ENCODE peak calls at places on chromosomes 12 and 14, in seven cellular contexts. D is adrenal gland, X is HCT116, F is left ventricle myocardium inferior, J is GM23338, G is ovary, C is testis. S is an unnamed sample. For H3K4me1, the result is how much of the 10 kb centered on the place peaks cover.

GRCh38 chr14:99691111-99691885 is 7.2 kb downstream of the CYP46A1 start:
- DNase-seq in D (no peak), X (no peak), F (no peak), J (no peak), G (no peak), C (no peak), S (no peak)

GRCh38 chr14:73428354-73428824 is 30.0 kb downstream of the NUMB start:
- DNase-seq in D (no peak), X (no peak), F (no peak), J (no peak), G (no peak), C (no peak), S (no peak)

GRCh38 chr12:54038760-54039414 is 6.0 kb downstream of the HOXC5 start:
- DNase-seq in D (no peak), X (no peak), F (no peak), J (no peak), G (peak), C (no peak), S (no peak)

GRCh38 chr12:105736498-105736897 is 402.3 kb downstream of the NUAK1 start:
- DNase-seq in D (no peak), X (no peak), F (no peak), J (no peak), G (no peak), C (no peak), S (no peak)

GRCh38 chr12:3142386-3142785 is 65.2 kb downstream of the TSPAN9 start:
- DNase-seq in D (no peak), X (no peak), F (no peak), J (no peak), G (no peak), C (no peak), S (no peak)

GRCh38 chr12:124517260-124518050 is 50.0 kb downstream of the NCOR2 start:
- DNase-seq in D (peak), X (no peak), F (peak), J (no peak), G (peak), C (peak), S (no peak)

GRCh38 chr12:63826002-63826585 is 18.4 kb upstream of the SRGAP1 start:
- DNase-seq in D (peak), X (peak), F (no peak), J (peak), G (no peak), C (no peak), S (peak)

GRCh38 chr12:52522346-52523011 is 2.3 kb upstream of the KRT5 start:
- DNase-seq in D (no peak), X (peak), F (no peak), J (no peak), G (no peak), C (no peak), S (no peak)

GRCh38 chr14:20818861-20819260 is 16.2 kb upstream of the RNASE1 start:
- DNase-seq in D (no peak), X (no peak), F (no peak), J (peak), G (no peak), C (no peak), S (no peak)

GRCh38 chr14:50497351-50497750 is 35.0 kb downstream of the MAP4K5 start:
- DNase-seq in D (no peak), X (no peak), F (no peak), J (no peak), G (no peak), C (no peak), S (no peak)

GRCh38 chr12:62347922-62348650 is 87.9 kb downstream of the USP15 start:
- DNase-seq in D (peak), X (no peak), F (no peak), J (no peak), G (no peak), C (no peak), S (no peak)

GRCh38 chr12:12660201-12660600 is 35.8 kb downstream of the GPR19 start:
- DNase-seq in D (no peak), X (no peak), F (no peak), J (no peak), G (no peak), C (no peak), S (no peak)

GRCh38 chr12:78898416-78898815 is 33.8 kb downstream of the SYT1 start:
- DNase-seq in D (peak), X (no peak), F (peak), J (no peak), G (peak), C (peak), S (peak)

GRCh38 chr14:80678436-80678835 is 263.1 kb downstream of the CEP128 start:
- DNase-seq in D (no peak), X (no peak), F (no peak), J (no peak), G (no peak), C (no peak), S (no peak)

GRCh38 chr12:50390284-50390683 is 6.1 kb downstream of the FAM186A start:
- DNase-seq in D (no peak), X (peak), F (no peak), J (no peak), G (no peak), C (no peak), S (no peak)

GRCh38 chr12:105466901-105467598 is 136.6 kb downstream of the C12orf75 start:
- DNase-seq in D (no peak), X (no peak), F (no peak), J (no peak), G (no peak), C (no peak), S (no peak)

GRCh38 chr12:87812711-87813110 is 216.5 kb downstream of the C12orf50 start:
- DNase-seq in D (no peak), X (no peak), F (no peak), J (no peak), G (no peak), C (no peak), S (no peak)

GRCh38 chr14:72550513-72550912 is 343.4 kb downstream of the DPF3 start:
- DNase-seq in D (no peak), X (no peak), F (no peak), J (no peak), G (no peak), C (no peak), S (no peak)

GRCh38 chr12:52221912-52222457 is 11.1 kb upstream of the KRT7 start:
- DNase-seq in D (peak), X (peak), F (peak), J (peak), G (no peak), C (peak), S (peak)

GRCh38 chr12:89618113-89618862 is 90.3 kb downstream of the ATP2B1 start:
- DNase-seq in D (no peak), X (no peak), F (no peak), J (no peak), G (no peak), C (no peak), S (no peak)

GRCh38 chr12:122980192-122981035 is at the start of gene ARL6IP4:
- DNase-seq in D (peak), X (no peak), F (peak), J (peak), G (peak), C (peak), S (peak)

GRCh38 chr12:38392584-38393144 is 76.1 kb downstream of the ALG10B start:
- DNase-seq in D (no peak), X (no peak), F (no peak), J (no peak), G (no peak), C (no peak), S (peak)

GRCh38 chr12:124684971-124685688 is 117.7 kb upstream of the NCOR2 start:
- DNase-seq in D (no peak), X (no peak), F (no peak), J (no peak), G (peak), C (peak), S (no peak)

GRCh38 chr12:49646871-49647270 is 23.5 kb downstream of the PRPF40B start:
- DNase-seq in D (no peak), X (no peak), F (no peak), J (no peak), G (peak), C (no peak), S (no peak)

GRCh38 chr14:79011091-79011919 is 841.1 kb downstream of the NRXN3 start:
- DNase-seq in D (no peak), X (no peak), F (no peak), J (peak), G (no peak), C (peak), S (peak)

GRCh38 chr14:29757188-29757680 is 170.4 kb downstream of the PRKD1 start:
- DNase-seq in D (no peak), X (no peak), F (no peak), J (peak), G (no peak), C (no peak), S (no peak)

GRCh38 chr12:123780956-123781355 is 18.9 kb downstream of the DNAH10 start:
- DNase-seq in D (no peak), X (no peak), F (no peak), J (no peak), G (no peak), C (no peak), S (no peak)

GRCh38 chr12:93136243-93137015 is 207.3 kb upstream of the EEA1 start:
- DNase-seq in D (no peak), X (no peak), F (no peak), J (no peak), G (no peak), C (no peak), S (no peak)

GRCh38 chr14:32986791-32987545 is 48.3 kb downstream of the NPAS3 start:
- DNase-seq in D (no peak), X (no peak), F (peak), J (peak), G (no peak), C (peak), S (peak)

GRCh38 chr12:66775941-66776340 is 97.1 kb upstream of the GRIP1 start:
- DNase-seq in D (no peak), X (no peak), F (no peak), J (no peak), G (no peak), C (peak), S (no peak)

GRCh38 chr12:49706351-49707126 is 666 bp downstream of the FMNL3 start:
- DNase-seq in D (peak), X (no peak), F (peak), J (peak), G (peak), C (peak), S (peak)

GRCh38 chr14:94423465-94424056 is 29.0 kb downstream of the SERPINA11 start:
- DNase-seq in D (peak), X (peak), F (peak), J (peak), G (peak), C (peak), S (peak)

GRCh38 chr14:32980178-32980886 is 41.7 kb downstream of the NPAS3 start:
- DNase-seq in D (no peak), X (no peak), F (no peak), J (no peak), G (no peak), C (no peak), S (no peak)

GRCh38 chr14:22994762-22995275 is 12.5 kb upstream of the AJUBA start:
- DNase-seq in D (no peak), X (no peak), F (no peak), J (peak), G (peak), C (peak), S (peak)

GRCh38 chr12:78392918-78393317 is 471.7 kb upstream of the SYT1 start:
- DNase-seq in D (no peak), X (no peak), F (no peak), J (no peak), G (no peak), C (peak), S (no peak)

DNA sequence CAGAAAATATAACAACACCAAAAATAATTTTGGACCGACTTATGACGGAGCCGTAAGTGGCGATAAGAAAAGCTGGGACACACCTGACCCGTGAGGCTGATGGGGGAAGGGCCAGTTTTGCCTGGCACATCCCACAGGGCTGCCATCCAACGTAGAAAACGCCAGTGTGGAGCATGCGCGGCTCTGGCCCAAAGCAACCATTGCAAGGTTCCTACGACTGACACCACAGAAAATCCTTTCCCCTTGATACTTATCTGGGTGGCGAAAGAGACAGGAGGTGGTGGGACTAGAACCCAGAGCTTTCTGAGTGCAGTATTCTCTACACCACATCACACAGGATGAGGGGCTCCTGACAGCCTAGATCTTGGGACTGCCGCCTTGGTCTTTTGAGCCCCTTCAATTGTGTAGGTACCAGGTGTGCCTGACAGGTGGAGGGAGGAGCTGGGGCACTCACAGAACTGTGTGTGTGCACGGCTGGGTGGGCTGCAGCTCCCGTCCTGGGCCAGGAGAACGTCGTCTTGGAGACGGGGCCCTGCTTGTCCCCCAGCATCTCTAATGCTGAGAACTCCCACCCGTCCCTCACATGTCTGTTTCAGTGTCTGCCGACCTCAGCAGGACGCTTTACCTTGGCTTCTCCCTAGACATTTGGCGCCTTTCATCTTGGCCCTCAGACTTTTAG is 17.4 kb upstream of the CACNA2D4 start:
- DNase-seq in D (peak), X (no peak), F (no peak), J (no peak), G (no peak), C (peak), S (no peak)
- H3K27ac ChIP-seq in D (peak), X (no peak), F (peak), J (no peak), G (peak), C (peak), S (no peak)

GRCh38 chr12:16187684-16188083 is 89.8 kb downstream of the SLC15A5 start:
- DNase-seq in D (no peak), X (no peak), F (no peak), J (peak), G (no peak), C (no peak), S (no peak)
- H3K4me1 ChIP-seq in D (under half), X (under half), F (under half), J (under half), G (under half), C (under half), S (under half)

DNA sequence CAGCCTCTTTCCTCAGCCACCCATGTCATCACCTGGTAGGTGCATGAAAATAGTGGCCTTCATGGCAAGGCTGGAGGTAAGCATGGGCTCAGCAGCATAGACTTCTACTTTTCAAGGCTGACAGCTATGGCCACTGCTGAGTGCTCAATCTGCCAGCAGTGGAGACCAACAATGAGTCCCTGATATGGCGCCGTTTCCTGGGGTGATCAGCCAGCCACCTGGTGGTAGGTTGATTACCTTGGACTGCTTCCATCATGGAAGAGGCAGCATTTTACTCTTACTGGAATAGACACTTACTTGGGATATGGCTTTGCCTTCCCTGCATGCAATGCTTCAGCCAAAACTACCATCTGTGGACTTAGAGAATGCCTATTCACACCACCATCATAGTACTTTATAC is 39.5 kb upstream of the USP44 start:
- DNase-seq in D (no peak), X (no peak), F (no peak), J (no peak), G (no peak), C (no peak), S (no peak)
- TF ChIP-seq CTCF in D (no peak), X (no peak), F (no peak), J (no peak), G (no peak), C (no peak), S (no peak)

GRCh38 chr14:84042992-84043391 is 1487.0 kb upstream of the FLRT2 start:
- DNase-seq in D (no peak), X (no peak), F (no peak), J (no peak), G (no peak), C (no peak), S (no peak)
- H3K27ac ChIP-seq in D (no peak), X (no peak), F (no peak), J (no peak), G (no peak), C (no peak), S (peak)

GRCh38 chr14:105196228-105196960 is 15.3 kb upstream of the NUDT14 start:
- DNase-seq in D (no peak), X (no peak), F (peak), J (peak), G (no peak), C (no peak), S (peak)
- H3K4me1 ChIP-seq in D (under half), X (under half), F (half or more), J (under half), G (under half), C (under half), S (under half)

S was measured in cardiac muscle cell.